ENCODE peak calls at places on chromosome 13, in four cellular contexts. A is A549, G is cardiac muscle cell, E is IMR-90. P is an unnamed sample. For H3K4me1, the result is how much of the 10 kb centered on the place peaks cover.

GRCh38 chr13:98919566-98919965 is 58.3 kb downstream of the DOCK9 start:
- DNase-seq in A (no peak), G (no peak), E (no peak), P (no peak)

GRCh38 chr13:50319603-50320296 is 304.5 kb downstream of the KCNRG start:
- DNase-seq in A (peak), G (no peak), E (peak), P (no peak)

GRCh38 chr13:44244288-44244687 is 129.3 kb upstream of the SERP2 start:
- DNase-seq in A (no peak), G (no peak), E (peak), P (no peak)

GRCh38 chr13:113537205-113537604 is 46.7 kb upstream of the DCUN1D2 start:
- DNase-seq in A (no peak), G (no peak), E (no peak), P (no peak)

GRCh38 chr13:53137777-53138176 is 109.2 kb downstream of the OLFM4 start:
- DNase-seq in A (peak), G (no peak), E (peak), P (no peak)

GRCh38 chr13:67308004-67308772 is 78.1 kb upstream of the PCDH9 start:
- DNase-seq in A (no peak), G (no peak), E (no peak), P (no peak)

GRCh38 chr13:34124912-34125311 is 307.0 kb downstream of the RFC3 start:
- DNase-seq in A (peak), G (no peak), E (no peak), P (no peak)

GRCh38 chr13:53782400-53783030 is 753.9 kb downstream of the OLFM4 start:
- DNase-seq in A (peak), G (peak), E (peak), P (peak)

GRCh38 chr13:113245858-113246791 is 36.7 kb downstream of the CUL4A start:
- DNase-seq in A (peak), G (no peak), E (peak), P (no peak)

GRCh38 chr13:75633285-75633684 is 2.8 kb upstream of the LMO7 start:
- DNase-seq in A (no peak), G (no peak), E (peak), P (no peak)

GRCh38 chr13:99834246-99834645 is 137.3 kb downstream of the ZIC5 start:
- DNase-seq in A (no peak), G (no peak), E (no peak), P (no peak)

GRCh38 chr13:73809561-73809960 is 324.6 kb downstream of the KLF12 start:
- DNase-seq in A (peak), G (no peak), E (peak), P (no peak)

GRCh38 chr13:64158910-64159309 is 2743.3 kb upstream of the PCDH20 start:
- DNase-seq in A (no peak), G (no peak), E (peak), P (no peak)

GRCh38 chr13:99155821-99156220 is 44.8 kb upstream of the UBAC2 start:
- DNase-seq in A (no peak), G (no peak), E (no peak), P (no peak)

GRCh38 chr13:100646030-100646673 is 28.4 kb downstream of the TMTC4 start:
- DNase-seq in A (peak), G (peak), E (peak), P (peak)

GRCh38 chr13:89541091-89542030 is 1806.1 kb upstream of the MIR17HG start:
- DNase-seq in A (no peak), G (no peak), E (no peak), P (no peak)

GRCh38 chr13:50511877-50512332 is 331.6 kb downstream of the DLEU7 start:
- DNase-seq in A (no peak), G (no peak), E (no peak), P (no peak)

GRCh38 chr13:98466634-98467236 is 110.2 kb downstream of the STK24 start:
- DNase-seq in A (peak), G (peak), E (peak), P (peak)

GRCh38 chr13:75194717-75195116 is 287.3 kb downstream of the TBC1D4 start:
- DNase-seq in A (no peak), G (no peak), E (no peak), P (no peak)

DNA sequence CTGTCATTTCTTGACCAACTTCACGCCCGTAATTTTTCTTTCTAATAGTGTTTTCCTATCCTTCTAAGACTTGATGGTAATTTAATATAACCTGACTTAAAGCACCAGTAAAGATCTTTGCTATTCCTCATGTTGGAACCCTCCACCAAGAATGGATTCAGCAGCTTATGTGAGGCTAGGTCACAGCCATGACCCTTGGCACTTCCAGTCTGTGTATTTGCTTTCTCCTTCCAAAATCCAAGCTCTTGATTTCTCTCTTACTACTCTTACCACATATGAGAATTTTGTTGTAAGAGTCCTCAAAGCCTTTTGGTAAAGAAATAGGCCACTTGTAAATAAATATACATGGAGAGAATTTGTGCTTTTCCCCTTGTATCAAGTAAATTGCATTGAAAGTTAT is 61.4 kb downstream of the DHRS12 start:
- DNase-seq in A (no peak), G (no peak), E (no peak), P (no peak)
- H3K4me1 ChIP-seq in A (under half), G (under half), E (under half), P (under half)

DNA sequence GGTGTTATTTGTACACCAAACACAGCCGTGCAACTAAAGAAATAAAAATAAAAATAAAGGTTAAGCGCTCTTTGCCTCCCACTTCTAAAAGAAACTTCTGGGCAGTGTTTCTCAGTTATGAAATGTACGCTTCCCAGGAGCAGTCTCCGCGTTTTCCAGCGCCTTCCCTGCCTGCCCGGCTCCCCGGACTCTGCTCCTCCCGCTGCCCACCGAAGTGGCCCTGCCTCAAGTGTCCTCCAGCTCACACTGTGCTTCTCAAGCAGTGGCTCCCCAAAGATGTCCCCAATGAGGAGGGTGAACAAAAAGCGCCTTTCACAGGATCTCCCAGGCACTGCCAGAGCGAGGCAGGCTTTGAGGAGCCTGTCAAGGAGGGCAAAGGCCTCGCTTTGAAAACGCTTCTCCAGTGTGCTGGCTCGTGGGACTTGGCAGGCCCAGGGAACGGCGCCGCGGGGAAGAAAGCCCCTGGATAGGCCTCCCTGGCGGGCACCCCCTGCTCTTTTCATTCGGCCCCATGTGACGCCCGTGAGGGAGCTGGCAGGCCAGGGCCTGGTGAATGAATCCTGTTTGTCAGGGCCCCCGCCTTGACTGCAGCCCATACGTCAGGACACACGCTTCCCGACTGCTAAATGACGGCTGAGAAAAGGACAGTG is 187.1 kb downstream of the FOXO1 start:
- DNase-seq in A (no peak), G (no peak), E (no peak), P (no peak)
- H3K4me1 ChIP-seq in A (under half), G (under half), E (under half), P (under half)

GRCh38 chr13:110323986-110324749 is 17.1 kb downstream of the COL4A2 start:
- DNase-seq in A (no peak), G (no peak), E (no peak), P (no peak)
- H3K4me1 ChIP-seq in A (half or more), G (under half), E (half or more), P (under half)

GRCh38 chr13:28582892-28583240 is 76.1 kb upstream of the POMP start:
- DNase-seq in A (no peak), G (no peak), E (no peak), P (no peak)
- H3K4me1 ChIP-seq in A (under half), G (under half), E (under half), P (under half)

GRCh38 chr13:23375007-23375971 is 58.2 kb downstream of the SACS start:
- DNase-seq in A (peak), G (peak), E (peak), P (peak)
- H3K4me1 ChIP-seq in A (under half), G (under half), E (under half), P (under half)

P was measured in HAP-1.